ENCODE peak calls at places on chromosomes 2 and 18, in eight cellular contexts. K, T, G, Z, R, V, B and O are unnamed samples.

GRCh38 chr2:1837458-1837857 is 93.1 kb upstream of the PXDN start:
- DNase-seq in K (no peak), T (no peak), G (no peak), Z (no peak), R (no peak), V (no peak), B (no peak), O (no peak)

GRCh38 chr2:150572961-150573395 is 85.5 kb upstream of the RND3 start:
- DNase-seq in K (peak; percentile 99), T (no peak), G (no peak), Z (no peak), R (no peak), V (no peak), B (no peak), O (peak; percentile 99)

GRCh38 chr18:13456736-13457271 is 238.2 kb downstream of the LDLRAD4 start:
- DNase-seq in K (no peak), T (peak; percentile 35), G (no peak), Z (no peak), R (no peak), V (no peak), B (no peak), O (no peak)

GRCh38 chr2:177553176-177553909 is 160.8 kb downstream of the AGPS start:
- DNase-seq in K (no peak), T (no peak), G (peak; percentile 27), Z (no peak), R (no peak), V (no peak), B (no peak), O (peak; percentile 54)

GRCh38 chr18:49002045-49002444 is 51.3 kb upstream of the SMAD7 start:
- DNase-seq in K (no peak), T (no peak), G (no peak), Z (no peak), R (no peak), V (no peak), B (no peak), O (no peak)

GRCh38 chr2:195664528-195664927 is 7.5 kb downstream of the SLC39A10 start:
- DNase-seq in K (no peak), T (no peak), G (peak; percentile 13), Z (no peak), R (no peak), V (no peak), B (no peak), O (no peak)

GRCh38 chr2:31337197-31337596 is 77.3 kb downstream of the XDH start:
- DNase-seq in K (no peak), T (no peak), G (peak; percentile 41), Z (no peak), R (no peak), V (no peak), B (no peak), O (no peak)

GRCh38 chr2:7289697-7290096 is 372.5 kb downstream of the RNF144A start:
- DNase-seq in K (no peak), T (no peak), G (no peak), Z (no peak), R (no peak), V (no peak), B (no peak), O (no peak)

GRCh38 chr2:24209389-24210105 is 34.7 kb downstream of the FAM228A start:
- DNase-seq in K (no peak), T (no peak), G (no peak), Z (no peak), R (no peak), V (no peak), B (no peak), O (no peak)

GRCh38 chr2:26243643-26244478 is 571 bp downstream of the HADHA start:
- DNase-seq in K (peak; percentile 12), T (peak; percentile 67), G (peak; percentile 40), Z (no peak), R (peak; percentile 28), V (no peak), B (no peak), O (peak; percentile 71)

GRCh38 chr2:28665041-28665704 is 86.5 kb upstream of the PPP1CB start:
- DNase-seq in K (no peak), T (peak; percentile 62), G (peak; percentile 95), Z (peak; percentile 57), R (no peak), V (no peak), B (no peak), O (peak; percentile 33)

GRCh38 chr2:106053116-106053515 is 141.0 kb downstream of the UXS1 start:
- DNase-seq in K (peak; percentile 32), T (no peak), G (peak; percentile 83), Z (no peak), R (no peak), V (no peak), B (no peak), O (peak; percentile 69)

GRCh38 chr18:58661423-58661822 is 9.8 kb upstream of the MALT1 start:
- DNase-seq in K (no peak), T (no peak), G (peak; percentile 38), Z (no peak), R (no peak), V (no peak), B (no peak), O (no peak)

GRCh38 chr2:63710732-63711131 is 122.0 kb downstream of the MDH1 start:
- DNase-seq in K (no peak), T (no peak), G (no peak), Z (no peak), R (no peak), V (no peak), B (no peak), O (no peak)

GRCh38 chr2:27808984-27809383 is 37.5 kb downstream of the MRPL33 start:
- DNase-seq in K (no peak), T (no peak), G (no peak), Z (no peak), R (no peak), V (no peak), B (no peak), O (no peak)

GRCh38 chr2:147756103-147756502 is 88.7 kb upstream of the ACVR2A start:
- DNase-seq in K (no peak), T (no peak), G (no peak), Z (no peak), R (no peak), V (no peak), B (peak; percentile 17), O (no peak)

GRCh38 chr2:46980786-46981583 is 65.4 kb upstream of the MCFD2 start:
- DNase-seq in K (no peak), T (no peak), G (peak; percentile 28), Z (no peak), R (no peak), V (no peak), B (no peak), O (no peak)

GRCh38 chr2:81087646-81088045 is 783.1 kb upstream of the LRRTM1 start:
- DNase-seq in K (no peak), T (no peak), G (no peak), Z (no peak), R (no peak), V (no peak), B (no peak), O (no peak)

DNA sequence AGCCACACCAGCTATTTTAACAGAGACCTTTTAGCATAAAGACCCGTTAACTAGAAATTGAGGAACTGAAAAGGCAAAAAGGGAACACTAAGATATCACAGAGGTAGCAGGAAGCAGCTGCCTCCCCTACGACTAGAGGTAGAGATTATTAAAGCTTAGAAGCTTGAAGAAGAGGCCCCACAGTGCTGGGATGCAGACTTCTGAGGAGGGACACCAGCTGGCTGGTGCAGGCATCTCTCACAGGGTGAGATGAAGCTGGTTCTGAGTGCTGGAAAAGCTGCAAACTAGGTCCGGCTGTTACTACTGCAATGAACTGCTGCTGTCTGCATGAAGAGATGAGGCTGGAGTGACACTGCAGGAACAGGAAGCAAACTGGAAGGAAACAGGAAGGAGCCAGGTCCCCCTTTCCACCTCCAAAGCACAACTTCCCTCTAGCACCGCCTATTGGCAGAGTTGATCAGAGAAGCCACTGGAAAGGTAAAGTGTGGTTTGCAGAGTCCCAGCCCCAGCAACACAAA is 61.2 kb upstream of the MRPS9 start:
- DNase-seq in K (no peak), T (no peak), G (no peak), Z (no peak), R (no peak), V (peak; percentile 50), B (peak; percentile 54), O (no peak)
- TF ChIP-seq CTCF in K (no peak), T (no peak), G (no peak), Z (no peak), R (peak; percentile 38), V (peak; percentile 20), B (peak; percentile 22), O (no peak)

GRCh38 chr2:109280804-109281203 is 151.8 kb downstream of the SH3RF3 start:
- DNase-seq in K (no peak), T (no peak), G (no peak), Z (no peak), R (no peak), V (no peak), B (no peak), O (no peak)
- TF ChIP-seq CTCF in K (no peak), T (no peak), G (no peak), Z (no peak), R (no peak), V (no peak), B (no peak), O (no peak)

GRCh38 chr18:26768388-26768787 is 97.1 kb downstream of the AQP4 start:
- DNase-seq in K (no peak), T (no peak), G (no peak), Z (no peak), R (no peak), V (no peak), B (no peak), O (no peak)

GRCh38 chr18:26772691-26773090 is 92.8 kb downstream of the AQP4 start:
- DNase-seq in K (no peak), T (no peak), G (no peak), Z (no peak), R (no peak), V (no peak), B (no peak), O (no peak)

GRCh38 chr18:26777316-26778053 is 88.0 kb downstream of the AQP4 start:
- DNase-seq in K (no peak), T (no peak), G (peak; percentile 56), Z (no peak), R (no peak), V (no peak), B (no peak), O (peak; percentile 48)

DNA sequence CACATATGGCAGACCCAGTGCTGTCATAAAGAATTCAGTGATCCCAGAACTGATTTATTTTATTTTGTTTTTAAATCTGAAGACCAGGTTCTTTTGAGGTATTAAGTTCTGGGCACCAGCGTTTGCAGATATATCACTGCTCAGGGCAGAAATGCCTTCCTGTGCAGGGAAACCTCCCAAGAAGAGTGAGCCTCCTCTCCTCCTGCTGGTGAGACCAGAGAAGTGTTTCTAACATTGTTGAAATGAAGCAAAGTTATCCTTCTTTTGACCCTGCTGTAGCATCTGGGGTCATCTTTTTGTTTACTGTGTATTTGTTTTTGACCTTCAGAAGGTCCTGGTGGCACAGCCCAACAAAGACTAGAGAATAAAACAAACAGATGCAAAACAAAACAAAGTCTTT is 94.0 kb downstream of the AQP4 start:
- DNase-seq in K (no peak), T (no peak), G (peak; percentile 51), Z (no peak), R (no peak), V (peak; percentile 28), B (peak; percentile 35), O (no peak)
- TF ChIP-seq CTCF in K (peak; percentile 47), T (no peak), G (peak; percentile 65), Z (no peak), R (peak; percentile 67), V (peak; percentile 54), B (peak; percentile 47), O (peak; percentile 54)

GRCh38 chr2:185284696-185285095 is 453.9 kb upstream of the FSIP2 start:
- DNase-seq in K (no peak), T (no peak), G (no peak), Z (no peak), R (no peak), V (no peak), B (no peak), O (no peak)

GRCh38 chr2:185274718-185275484 is 463.7 kb upstream of the FSIP2 start:
- DNase-seq in K (no peak), T (no peak), G (no peak), Z (no peak), R (no peak), V (no peak), B (no peak), O (no peak)

GRCh38 chr2:185279999-185280398 is 458.6 kb upstream of the FSIP2 start:
- DNase-seq in K (no peak), T (peak; percentile 27), G (peak; percentile 16), Z (no peak), R (no peak), V (no peak), B (no peak), O (peak; percentile 35)
- TF ChIP-seq CTCF in K (peak; percentile 52), T (peak; percentile 30), G (peak; percentile 33), Z (no peak), R (peak; percentile 73), V (peak; percentile 74), B (no peak), O (peak; percentile 23)